ENCODE peak calls at places on chromosomes 1 and 21, in five cellular contexts. P is Panc1, Z is AG09319, Y is progenitor cell of endocrine pancreas, V is stomach. J is an unnamed sample.

GRCh38 chr1:35807614-35808375 is at the start of gene AGO4:
- DNase-seq in P (peak; percentile 15), Z (no peak), Y (peak; percentile 65), V (peak; percentile 58), J (peak; percentile 15)

GRCh38 chr1:31591425-31592093 is 15.2 kb downstream of the TINAGL1 start:
- DNase-seq in P (no peak), Z (no peak), Y (no peak), V (no peak), J (peak; percentile 82)

GRCh38 chr1:41357451-41358151 is 3.6 kb upstream of the FOXO6 start:
- DNase-seq in P (no peak), Z (no peak), Y (no peak), V (no peak), J (no peak)

GRCh38 chr21:38679531-38679930 is 126.2 kb upstream of the ETS2 start:
- DNase-seq in P (peak; percentile 24), Z (no peak), Y (no peak), V (no peak), J (peak; percentile 8)

GRCh38 chr1:160284782-160285344 is at the start of gene PEX19:
- DNase-seq in P (no peak), Z (peak; percentile 81), Y (peak; percentile 83), V (peak; percentile 94), J (peak; percentile 85)

GRCh38 chr1:161863549-161863948 is 97.4 kb downstream of the ATF6 start:
- DNase-seq in P (no peak), Z (no peak), Y (no peak), V (no peak), J (no peak)

GRCh38 chr1:219385786-219386427 is 212.2 kb downstream of the LYPLAL1 start:
- DNase-seq in P (peak; percentile 68), Z (no peak), Y (peak; percentile 11), V (no peak), J (peak; percentile 56)

GRCh38 chr1:33641099-33641830 is 168.8 kb downstream of the ZSCAN20 start:
- DNase-seq in P (peak; percentile 27), Z (no peak), Y (no peak), V (no peak), J (peak; percentile 52)

GRCh38 chr1:143720087-143721023 is 251.4 kb downstream of the FAM72C start:
- DNase-seq in P (no peak), Z (no peak), Y (peak; percentile 17), V (no peak), J (no peak)

GRCh38 chr1:204494281-204495077 is at the start of gene PIK3C2B:
- DNase-seq in P (no peak), Z (peak; percentile 45), Y (peak; percentile 77), V (peak; percentile 84), J (peak; percentile 62)

GRCh38 chr1:100539836-100540536 is 2.0 kb downstream of the GPR88 start:
- DNase-seq in P (no peak), Z (no peak), Y (peak; percentile 18), V (no peak), J (no peak)

GRCh38 chr1:107863342-107863741 is 101.6 kb downstream of the VAV3 start:
- DNase-seq in P (no peak), Z (no peak), Y (no peak), V (no peak), J (no peak)

GRCh38 chr1:169874229-169874628 is 19.5 kb downstream of the SCYL3 start:
- DNase-seq in P (no peak), Z (peak; percentile 31), Y (no peak), V (no peak), J (peak; percentile 35)

GRCh38 chr21:44767834-44768831 is 33.5 kb downstream of the UBE2G2 start:
- DNase-seq in P (no peak), Z (no peak), Y (no peak), V (no peak), J (no peak)

GRCh38 chr1:29172415-29172814 is 9.3 kb downstream of the SRSF4 start:
- DNase-seq in P (no peak), Z (no peak), Y (no peak), V (peak; percentile 8), J (no peak)
- TF ChIP-seq CTCF in P (no peak), Z (no peak), Y (no peak), V (no peak), J (no peak)

DNA sequence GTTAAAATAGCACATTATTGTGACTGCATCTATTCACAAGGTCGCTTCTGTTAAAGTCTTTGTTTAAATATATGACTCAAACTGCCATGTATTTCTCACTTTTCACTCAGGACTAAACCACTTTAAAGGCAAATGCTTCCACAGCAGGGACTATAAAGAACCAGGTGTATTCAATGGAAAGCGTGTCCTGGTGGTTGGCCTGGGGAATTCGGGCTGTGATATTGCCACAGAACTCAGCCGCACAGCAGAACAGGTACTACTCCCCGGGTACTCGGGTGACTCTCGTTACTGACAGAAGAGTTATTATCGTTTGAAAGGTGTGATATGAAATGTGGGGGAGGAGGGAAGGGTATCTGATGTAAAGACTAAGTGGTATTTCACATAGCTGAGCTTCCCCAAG is 17.3 kb downstream of the FMO3 start:
- DNase-seq in P (no peak), Z (no peak), Y (no peak), V (no peak), J (no peak)
- TF ChIP-seq CTCF in P (no peak), Z (no peak), Y (no peak), V (no peak), J (no peak)

GRCh38 chr1:168365719-168366474 is 85.2 kb downstream of the TBX19 start:
- DNase-seq in P (no peak), Z (no peak), Y (no peak), V (no peak), J (peak; percentile 28)
- TF ChIP-seq CTCF in P (peak; percentile 24), Z (no peak), Y (peak; percentile 39), V (no peak), J (peak; percentile 29)

GRCh38 chr1:247749870-247750269 is 1.9 kb upstream of the OR14A2 start:
- DNase-seq in P (no peak), Z (no peak), Y (no peak), V (no peak), J (no peak)

GRCh38 chr1:247746391-247746935 is 1.5 kb downstream of the OR14A2 start:
- DNase-seq in P (no peak), Z (no peak), Y (no peak), V (no peak), J (no peak)

GRCh38 chr1:247748041-247748440 is at the start of gene OR14A2:
- DNase-seq in P (no peak), Z (no peak), Y (no peak), V (no peak), J (no peak)

GRCh38 chr1:247741756-247742155 is 3.3 kb downstream of the OR14K1 start:
- DNase-seq in P (no peak), Z (no peak), Y (no peak), V (no peak), J (no peak)

GRCh38 chr1:247747616-247748015 is 325 bp downstream of the OR14A2 start:
- DNase-seq in P (no peak), Z (no peak), Y (no peak), V (no peak), J (no peak)
- TF ChIP-seq CTCF in P (no peak), Z (no peak), Y (no peak), V (no peak), J (no peak)

GRCh38 chr1:150268706-150269403 is at the start of gene APH1A:
- DNase-seq in P (peak; percentile 82), Z (peak; percentile 90), Y (peak; percentile 87), V (peak; percentile 96), J (peak; percentile 88)
- TF ChIP-seq CTCF in P (no peak), Z (no peak), Y (no peak), V (no peak), J (no peak)

GRCh38 chr21:24076179-24076578 is 1531.1 kb downstream of the MRPL39 start:
- DNase-seq in P (no peak), Z (no peak), Y (no peak), V (no peak), J (no peak)
- TF ChIP-seq CTCF in P (no peak), Z (no peak), Y (no peak), V (no peak), J (no peak)

GRCh38 chr1:53321366-53321765 is 6.5 kb downstream of the LRP8 start:
- DNase-seq in P (no peak), Z (no peak), Y (peak; percentile 40), V (no peak), J (no peak)
- TF ChIP-seq CTCF in P (no peak), Z (peak; percentile 11), Y (peak; percentile 59), V (no peak), J (no peak)

DNA sequence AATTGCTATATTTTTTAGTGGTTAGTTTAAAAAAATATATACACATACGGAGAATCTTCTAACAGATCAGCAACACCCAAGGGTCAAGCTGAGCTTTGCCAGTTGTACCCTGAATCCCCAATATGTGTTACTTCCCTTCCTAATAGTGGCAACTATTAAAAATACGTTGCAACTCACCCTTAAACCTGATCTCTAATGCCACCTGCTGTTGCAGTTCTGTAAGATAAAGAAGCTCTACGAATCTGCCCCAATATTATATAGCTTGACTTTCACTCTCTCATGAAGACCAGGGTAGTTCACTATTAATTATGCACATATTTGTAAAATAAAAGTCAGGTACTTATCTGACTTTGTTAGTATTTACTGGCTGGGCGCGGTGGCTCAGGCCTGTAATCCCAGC is 58.4 kb downstream of the ASH1L start:
- DNase-seq in P (peak; percentile 12), Z (no peak), Y (no peak), V (no peak), J (peak; percentile 48)
- TF ChIP-seq CTCF in P (no peak), Z (peak; percentile 24), Y (peak; percentile 26), V (no peak), J (peak; percentile 27)

J was measured in bronchial epithelial cell.